ENCODE peak calls at places on chromosome 11, in eight cellular contexts. F is HFFc6, L is Calu3, D is AG09319, N is osteocyte, Q is nephron progenitor cell, Y is fibroblast of the aortic adventitia, C is chondrocyte. O is an unnamed sample.

GRCh38 chr11:34243620-34244493 is 114.0 kb downstream of the ABTB2 start:
- DNase-seq in Y (peak), C (peak), N (no peak), L (peak), F (peak), Q (no peak), D (no peak), O (no peak)

GRCh38 chr11:90805172-90805571 is 582.3 kb upstream of the CHORDC1 start:
- DNase-seq in Y (no peak), L (no peak), N (no peak), Q (no peak), F (no peak), C (no peak), D (no peak), O (no peak)

GRCh38 chr11:36583667-36584066 is 10.6 kb upstream of the IFTAP start:
- DNase-seq in N (no peak), C (no peak), Q (no peak), L (no peak), F (no peak), D (no peak), Y (no peak), O (no peak)

GRCh38 chr11:39174965-39175364 is 2284.5 kb downstream of the LRRC4C start:
- DNase-seq in L (no peak), C (no peak), F (no peak), D (no peak), N (no peak), Q (no peak), Y (no peak), O (no peak)

GRCh38 chr11:129333873-129334272 is 41.8 kb upstream of the BARX2 start:
- DNase-seq in C (no peak), D (no peak), N (no peak), Q (no peak), L (no peak), F (no peak), Y (no peak), O (no peak)

GRCh38 chr11:121829159-121829643 is 286.8 kb downstream of the BLID start:
- DNase-seq in Y (peak), D (peak), F (peak), N (no peak), C (no peak), L (no peak), Q (no peak), O (no peak)

GRCh38 chr11:46696212-46696558 is 4.2 kb downstream of the ARHGAP1 start:
- DNase-seq in C (no peak), Y (no peak), Q (no peak), D (no peak), N (no peak), F (no peak), L (no peak), O (no peak)

GRCh38 chr11:33692013-33692504 is 8.6 kb downstream of the C11orf91 start:
- DNase-seq in Y (peak), L (peak), C (no peak), Q (no peak), D (peak), F (peak), N (no peak), O (no peak)

GRCh38 chr11:102318469-102318868 is 1.2 kb downstream of the BIRC3 start:
- DNase-seq in F (no peak), Q (no peak), C (no peak), N (no peak), L (peak), D (no peak), Y (peak), O (no peak)

GRCh38 chr11:12792018-12792417 is 117.8 kb downstream of the TEAD1 start:
- DNase-seq in N (no peak), Q (no peak), C (no peak), D (no peak), L (no peak), Y (no peak), F (no peak), O (no peak)

GRCh38 chr11:19253149-19253540 is 12.4 kb upstream of the E2F8 start:
- DNase-seq in N (no peak), Q (no peak), L (no peak), F (no peak), D (no peak), C (no peak), Y (no peak), O (no peak)

GRCh38 chr11:130648601-130649000 is 200.2 kb downstream of the ADAMTS15 start:
- DNase-seq in D (no peak), C (no peak), Q (no peak), L (no peak), Y (no peak), N (peak), F (no peak), O (no peak)

GRCh38 chr11:12543596-12544415 is 130.4 kb upstream of the TEAD1 start:
- DNase-seq in F (no peak), D (no peak), N (peak), Q (no peak), C (no peak), L (peak), Y (no peak), O (no peak)

GRCh38 chr11:93253111-93253510 is 55.3 kb upstream of the SLC36A4 start:
- DNase-seq in F (no peak), D (no peak), N (no peak), Y (no peak), L (no peak), Q (no peak), C (no peak), O (no peak)

GRCh38 chr11:93244018-93244417 is 46.2 kb upstream of the SLC36A4 start:
- DNase-seq in C (no peak), L (no peak), F (no peak), Q (no peak), N (no peak), D (no peak), Y (no peak), O (no peak)

GRCh38 chr11:93251922-93252321 is 54.1 kb upstream of the SLC36A4 start:
- DNase-seq in D (no peak), Y (no peak), F (no peak), N (no peak), L (no peak), Q (no peak), C (no peak), O (no peak)

GRCh38 chr11:93249437-93250210 is 51.8 kb upstream of the SLC36A4 start:
- DNase-seq in C (no peak), L (no peak), N (no peak), F (no peak), D (no peak), Q (no peak), Y (no peak), O (no peak)

DNA sequence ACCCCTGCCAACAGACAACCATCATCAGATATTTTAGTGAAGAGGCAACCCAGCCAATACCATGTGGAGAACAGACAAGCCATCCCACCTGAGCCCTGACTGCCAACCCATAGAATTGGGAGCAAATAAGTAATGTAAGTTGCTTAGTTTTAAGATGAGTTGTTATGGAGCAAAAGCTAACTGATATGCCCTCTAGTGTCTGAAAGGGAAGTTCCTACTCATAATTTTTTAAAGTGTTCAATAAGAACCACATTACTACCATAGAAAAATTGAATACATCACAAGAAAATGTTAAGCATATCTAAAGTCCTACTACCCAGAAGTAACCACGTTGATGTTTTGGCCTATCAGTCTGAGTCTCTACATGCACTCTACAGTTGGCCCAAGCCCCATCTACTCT is 50.8 kb upstream of the SLC36A4 start:
- DNase-seq in Q (no peak), Y (peak), F (peak), L (no peak), N (no peak), D (no peak), C (no peak), O (no peak)
- TF ChIP-seq CTCF in Q (no peak), Y (peak), F (peak), L (no peak), N (peak), D (peak), C (peak), O (peak)

GRCh38 chr11:113373306-113373705 is 14.3 kb upstream of the ANKK1 start:
- DNase-seq in C (no peak), D (no peak), F (peak), Y (peak), Q (no peak), N (no peak), L (no peak), O (no peak)

GRCh38 chr11:113369411-113369810 is 18.2 kb upstream of the ANKK1 start:
- DNase-seq in Q (no peak), Y (no peak), C (no peak), N (no peak), F (no peak), D (no peak), L (no peak), O (no peak)

GRCh38 chr11:113370634-113371033 is 16.9 kb upstream of the ANKK1 start:
- DNase-seq in Y (no peak), F (no peak), N (no peak), C (no peak), Q (no peak), D (no peak), L (no peak), O (no peak)

GRCh38 chr11:113373981-113374560 is 13.5 kb upstream of the ANKK1 start:
- DNase-seq in Q (no peak), D (no peak), F (no peak), N (no peak), C (no peak), L (no peak), Y (no peak), O (no peak)

GRCh38 chr11:113372317-113372716 is 15.3 kb upstream of the ANKK1 start:
- DNase-seq in Y (peak), Q (no peak), F (no peak), C (no peak), L (no peak), N (no peak), D (no peak), O (no peak)
- TF ChIP-seq CTCF in Y (peak), Q (no peak), F (peak), C (no peak), L (no peak), N (peak), D (no peak), O (peak)

GRCh38 chr11:2271077-2271326 is 614 bp upstream of the ASCL2 start:
- DNase-seq in Q (peak), F (no peak), Y (no peak), N (no peak), C (no peak), L (no peak), D (no peak), O (no peak)

GRCh38 chr11:2267871-2268825 is 2.2 kb downstream of the ASCL2 start:
- DNase-seq in N (no peak), F (no peak), Y (no peak), C (no peak), D (no peak), L (no peak), Q (no peak), O (no peak)

GRCh38 chr11:2268911-2269600 is 1.3 kb downstream of the ASCL2 start:
- DNase-seq in F (no peak), Q (peak), Y (peak), D (no peak), C (no peak), L (peak), N (no peak), O (no peak)

GRCh38 chr11:2270322-2271076 is at the start of gene ASCL2:
- DNase-seq in L (no peak), Q (peak), D (no peak), Y (no peak), N (peak), F (no peak), C (no peak), O (no peak)

GRCh38 chr11:2269601-2270321 is 627 bp downstream of the ASCL2 start:
- DNase-seq in C (no peak), Y (peak), L (no peak), D (peak), F (no peak), Q (peak), N (no peak), O (peak)
- TF ChIP-seq CTCF in C (peak), Y (no peak), L (no peak), D (no peak), F (no peak), Q (no peak), N (no peak), O (peak)

GRCh38 chr11:85182437-85183109 is 444.6 kb downstream of the DLG2 start:
- DNase-seq in C (no peak), N (no peak), D (no peak), Y (peak), F (no peak), Q (peak), L (peak), O (no peak)
- TF ChIP-seq CTCF in C (peak), N (peak), D (peak), Y (peak), F (peak), Q (peak), L (peak), O (peak)

DNA sequence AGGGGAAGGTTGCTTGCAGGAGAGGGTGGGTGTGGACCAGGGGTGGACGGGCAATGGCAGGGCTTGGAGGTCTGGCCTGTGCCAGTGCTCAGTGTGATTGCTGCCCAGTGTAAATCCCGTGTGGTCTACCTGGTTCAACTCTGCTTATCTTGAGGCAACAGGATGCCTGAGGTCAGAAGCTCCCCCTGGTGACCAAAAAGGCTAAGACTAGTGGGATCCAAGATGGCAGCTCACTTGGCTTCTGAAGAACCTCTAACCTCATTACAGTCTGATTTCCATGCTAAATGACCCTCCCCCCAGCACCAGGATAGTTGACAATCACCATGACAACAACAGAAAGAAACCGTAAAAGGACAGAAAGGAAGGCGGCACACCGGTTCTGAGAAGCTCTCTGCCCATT is 398.3 kb downstream of the CTTN start:
- DNase-seq in D (no peak), L (no peak), Q (no peak), F (no peak), C (no peak), N (no peak), Y (no peak), O (no peak)
- TF ChIP-seq CTCF in D (no peak), L (no peak), Q (no peak), F (peak), C (no peak), N (no peak), Y (no peak), O (peak)

GRCh38 chr11:17905477-17905876 is 107.4 kb downstream of the SERGEF start:
- DNase-seq in F (no peak), C (no peak), Y (no peak), D (no peak), Q (no peak), L (no peak), N (no peak), O (no peak)

GRCh38 chr11:17907046-17907445 is 105.8 kb downstream of the SERGEF start:
- DNase-seq in N (no peak), Y (no peak), C (no peak), L (no peak), Q (no peak), D (no peak), F (no peak), O (no peak)

DNA sequence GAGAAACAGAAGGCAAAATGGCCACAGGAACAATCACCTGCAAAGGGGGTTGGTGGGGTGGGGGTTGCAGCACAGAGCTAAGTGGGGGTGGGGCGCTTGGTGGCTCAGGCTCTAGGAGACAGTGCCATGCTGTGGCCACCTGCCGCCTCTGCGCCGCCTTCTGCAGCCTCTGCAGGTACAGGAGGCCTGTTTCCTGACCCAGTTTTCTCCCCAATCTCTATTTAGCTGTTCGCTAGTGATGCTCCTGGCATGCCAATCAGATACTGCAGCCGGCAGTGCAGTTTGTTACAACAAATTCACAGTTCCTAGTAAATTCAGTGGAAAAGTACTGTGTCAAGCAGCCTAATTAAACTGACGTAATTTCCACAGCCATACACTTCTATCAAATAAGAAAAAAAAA is 106.4 kb downstream of the SERGEF start:
- DNase-seq in Q (peak), D (no peak), Y (no peak), N (no peak), F (no peak), L (peak), C (no peak), O (peak)
- TF ChIP-seq CTCF in Q (peak), D (peak), Y (peak), N (peak), F (peak), L (peak), C (peak), O (peak)